ENCODE peak calls at places on chromosomes 12 and 14, in ten cellular contexts. C, J, H, N, M, F, D, V, O and K are unnamed samples.
A peak's percentile ranks its signal among the peaks of the same experiment; 100 is the strongest.

GRCh38 chr14:69261761-69262331 is 1.9 kb downstream of the GALNT16 start:
- DNase-seq in C (no peak), J (no peak), H (no peak), N (no peak), M (no peak), F (no peak), D (no peak), V (peak; percentile 55), O (peak; percentile 15), K (no peak)

GRCh38 chr12:92186038-92186470 is 40.4 kb upstream of the BTG1 start:
- DNase-seq in C (no peak), J (no peak), H (no peak), N (no peak), M (no peak), F (no peak), D (no peak), V (no peak), O (no peak), K (no peak)

GRCh38 chr12:40734283-40734682 is 42.0 kb downstream of the CNTN1 start:
- DNase-seq in C (no peak), J (no peak), H (no peak), N (no peak), M (peak; percentile 82), F (no peak), D (no peak), V (no peak), O (no peak), K (no peak)

GRCh38 chr14:60656755-60657608 is 7.7 kb upstream of the SIX1 start:
- DNase-seq in C (no peak), J (no peak), H (peak; percentile 87), N (peak; percentile 70), M (peak; percentile 72), F (peak; percentile 79), D (no peak), V (peak; percentile 83), O (peak; percentile 73), K (no peak)

GRCh38 chr12:111180830-111181726 is 187.8 kb downstream of the PHETA1 start:
- DNase-seq in C (peak; percentile 14), J (peak; percentile 90), H (peak; percentile 46), N (peak; percentile 37), M (no peak), F (peak; percentile 62), D (no peak), V (peak; percentile 21), O (peak; percentile 4), K (no peak)

GRCh38 chr12:3073438-3074255 is 3.5 kb upstream of the TSPAN9 start:
- DNase-seq in C (peak; percentile 56), J (peak; percentile 89), H (peak; percentile 90), N (peak; percentile 80), M (peak; percentile 84), F (peak; percentile 75), D (peak; percentile 84), V (peak; percentile 79), O (peak; percentile 92), K (peak; percentile 81)

GRCh38 chr14:23403139-23403438 is 5.0 kb downstream of the MYH6 start:
- DNase-seq in C (no peak), J (no peak), H (no peak), N (no peak), M (no peak), F (no peak), D (no peak), V (no peak), O (no peak), K (no peak)

GRCh38 chr14:65222434-65222833 is 120.1 kb upstream of the MAX start:
- DNase-seq in C (peak; percentile 35), J (no peak), H (peak; percentile 73), N (peak; percentile 75), M (no peak), F (peak; percentile 57), D (peak; percentile 59), V (peak; percentile 87), O (peak; percentile 66), K (no peak)

GRCh38 chr14:50060871-50061663 is 55.3 kb downstream of the VCPKMT start:
- DNase-seq in C (peak; percentile 85), J (peak; percentile 71), H (peak; percentile 92), N (peak; percentile 93), M (peak; percentile 86), F (peak; percentile 89), D (peak; percentile 93), V (peak; percentile 94), O (peak; percentile 95), K (peak; percentile 80)

GRCh38 chr14:50061664-50062437 is 54.5 kb downstream of the VCPKMT start:
- DNase-seq in C (no peak), J (no peak), H (peak; percentile 41), N (peak; percentile 41), M (peak; percentile 60), F (peak; percentile 46), D (no peak), V (peak; percentile 28), O (peak; percentile 56), K (no peak)

GRCh38 chr14:50064993-50065392 is 51.4 kb downstream of the VCPKMT start:
- DNase-seq in C (no peak), J (peak; percentile 70), H (peak; percentile 52), N (peak; percentile 40), M (no peak), F (no peak), D (no peak), V (peak; percentile 68), O (no peak), K (no peak)

GRCh38 chr14:50063876-50064420 is 52.4 kb downstream of the VCPKMT start:
- DNase-seq in C (no peak), J (no peak), H (no peak), N (no peak), M (no peak), F (no peak), D (no peak), V (no peak), O (no peak), K (no peak)

DNA sequence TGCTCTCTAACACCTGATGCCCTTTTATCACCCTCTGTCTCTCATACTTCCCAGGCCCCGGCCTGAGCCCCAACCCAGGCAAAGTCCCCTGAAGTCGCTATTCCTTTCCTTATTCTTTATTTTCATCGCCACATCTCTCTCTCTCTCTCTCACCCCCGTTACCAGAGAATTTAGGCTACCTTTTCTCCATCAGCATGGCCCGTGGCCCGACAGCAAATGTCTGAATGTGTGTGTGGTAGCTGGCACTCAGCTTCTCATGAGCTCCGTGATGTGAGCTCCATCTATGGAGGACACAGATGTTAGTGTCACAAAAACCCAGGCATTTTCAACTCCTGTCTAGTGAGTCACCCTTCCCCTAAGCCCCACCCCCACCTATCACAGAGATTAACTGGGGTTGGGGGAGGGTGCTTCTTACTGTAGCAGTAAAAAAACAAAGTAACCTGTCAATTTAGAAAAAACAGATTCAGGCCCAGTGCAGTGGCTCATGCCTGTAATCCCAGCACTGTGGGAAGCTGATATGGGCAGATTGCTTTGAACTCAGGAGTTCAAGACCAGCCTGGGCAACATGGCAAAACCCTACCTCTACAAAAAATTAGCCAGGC is 53.8 kb downstream of the VCPKMT start:
- DNase-seq in C (no peak), J (no peak), H (peak; percentile 71), N (peak; percentile 67), M (peak; percentile 79), F (peak; percentile 76), D (peak; percentile 75), V (peak; percentile 60), O (peak; percentile 83), K (no peak)
- H3K4me3 ChIP-seq in C (no peak overlapping the region), J (no peak overlapping the region), H (no peak overlapping the region), N (no peak overlapping the region), M (no peak overlapping the region), F (no peak overlapping the region), D (no peak overlapping the region), V (no peak overlapping the region), O (no peak overlapping the region), K (no peak overlapping the region)

DNA sequence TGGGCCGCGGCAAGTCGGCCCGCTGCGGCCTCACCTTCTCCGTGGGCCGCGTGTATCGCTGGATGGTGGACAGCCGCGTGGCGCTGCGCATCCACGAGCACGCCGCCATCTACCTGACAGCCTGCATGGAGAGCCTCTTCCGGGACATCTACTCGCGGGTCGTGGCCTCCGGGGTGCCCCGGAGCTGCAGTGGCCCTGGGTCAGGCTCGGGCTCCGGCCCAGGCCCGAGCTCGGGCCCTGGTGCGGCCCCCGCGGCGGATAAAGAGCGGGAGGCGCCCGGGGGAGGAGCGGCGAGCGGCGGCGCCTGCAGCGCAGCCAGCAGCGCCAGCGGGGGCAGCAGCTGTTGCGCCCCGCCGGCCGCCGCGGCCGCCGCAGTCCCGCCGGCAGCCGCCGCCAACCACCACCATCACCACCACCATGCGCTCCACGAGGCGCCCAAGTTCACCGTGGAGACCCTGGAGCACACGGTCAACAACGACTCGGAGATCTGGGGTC is 226.2 kb upstream of the CRY1 start:
- DNase-seq in C (no peak), J (no peak), H (no peak), N (no peak), M (no peak), F (no peak), D (no peak), V (peak; percentile 36), O (no peak), K (no peak)
- H3K4me3 ChIP-seq in C (peak overlapping the region; percentile 38), J (peak overlapping the region; percentile 50), H (peak overlapping the region; percentile 47), N (peak overlapping the region; percentile 59), M (peak overlapping the region; percentile 38), F (peak overlapping the region; percentile 50), D (peak overlapping the region; percentile 67), V (peak overlapping the region; percentile 69), O (peak overlapping the region; percentile 48), K (peak overlapping the region; percentile 73)

GRCh38 chr12:38949363-38949762 is 44.0 kb upstream of the CPNE8 start:
- DNase-seq in C (no peak), J (no peak), H (no peak), N (peak; percentile 5), M (no peak), F (no peak), D (no peak), V (no peak), O (no peak), K (no peak)
- H3K4me3 ChIP-seq in C (no peak overlapping the region), J (no peak overlapping the region), H (no peak overlapping the region), N (no peak overlapping the region), M (no peak overlapping the region), F (no peak overlapping the region), D (no peak overlapping the region), V (no peak overlapping the region), O (no peak overlapping the region), K (no peak overlapping the region)

GRCh38 chr12:127235771-127236170 is 1031.2 kb upstream of the TMEM132C start:
- DNase-seq in C (no peak), J (no peak), H (no peak), N (no peak), M (no peak), F (no peak), D (no peak), V (no peak), O (no peak), K (no peak)

GRCh38 chr12:127231366-127231765 is 1035.6 kb upstream of the TMEM132C start:
- DNase-seq in C (no peak), J (no peak), H (no peak), N (no peak), M (no peak), F (no peak), D (no peak), V (peak; percentile 63), O (no peak), K (no peak)

GRCh38 chr12:127233016-127233415 is 1034.0 kb upstream of the TMEM132C start:
- DNase-seq in C (no peak), J (no peak), H (no peak), N (no peak), M (no peak), F (peak; percentile 18), D (no peak), V (no peak), O (no peak), K (no peak)

GRCh38 chr12:127236491-127236890 is 1030.5 kb upstream of the TMEM132C start:
- DNase-seq in C (no peak), J (no peak), H (no peak), N (no peak), M (no peak), F (no peak), D (no peak), V (no peak), O (no peak), K (no peak)

DNA sequence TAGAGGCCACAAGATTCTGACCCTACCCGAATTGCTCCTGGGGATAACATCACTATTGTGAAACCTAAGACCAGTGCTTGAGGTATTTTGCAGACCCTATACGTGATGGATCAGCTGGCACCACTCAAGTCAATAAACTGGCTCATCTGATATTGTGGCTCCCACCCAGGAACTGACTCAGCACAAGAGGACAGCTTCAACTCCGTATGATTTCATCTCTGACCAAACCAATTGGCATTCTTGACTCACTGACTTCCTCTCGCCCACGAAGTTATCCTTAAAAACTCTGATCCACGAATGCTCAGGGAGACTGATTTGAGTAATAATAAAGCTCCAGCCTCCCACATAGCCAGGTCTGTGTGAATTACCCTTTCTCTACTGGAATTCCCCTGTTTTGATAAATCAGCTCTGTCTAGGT is 1036.1 kb upstream of the TMEM132C start:
- DNase-seq in C (peak; percentile 96), J (peak; percentile 28), H (peak; percentile 83), N (peak; percentile 94), M (peak; percentile 86), F (peak; percentile 98), D (peak; percentile 98), V (peak; percentile 96), O (peak; percentile 94), K (peak; percentile 80)
- H3K4me3 ChIP-seq in C (no peak overlapping the region), J (no peak overlapping the region), H (no peak overlapping the region), N (no peak overlapping the region), M (peak overlapping the region; percentile 10), F (no peak overlapping the region), D (no peak overlapping the region), V (peak overlapping the region; percentile 7), O (no peak overlapping the region), K (no peak overlapping the region)